ENCODE peak calls at places on chromosome 6, in nine cellular contexts. D is aorta; W is left ventricle myocardium inferior; U is small intestine; S is PC-3; R is ascending aorta; B is astrocyte; I is mucosa of descending colon; E is CD8-positive, alpha-beta memory T cell. N is an unnamed sample.

GRCh38 chr6:80098392-80098791 is 8.1 kb upstream of the BCKDHB start:
- DNase-seq in B (no peak), I (no peak), D (no peak), E (no peak), U (no peak), S (no peak), R (no peak), W (no peak), N (no peak)

GRCh38 chr6:170535002-170535401 is 18.1 kb downstream of the PSMB1 start:
- DNase-seq in U (peak; percentile 89), S (no peak), E (no peak), W (no peak), I (no peak), R (no peak), B (no peak), D (no peak), N (no peak)

GRCh38 chr6:128672023-128672422 is 151.6 kb upstream of the PTPRK start:
- DNase-seq in W (no peak), E (no peak), S (no peak), D (no peak), B (no peak), U (no peak), I (no peak), R (no peak), N (no peak)

GRCh38 chr6:152223622-152224021 is 413.5 kb downstream of the SYNE1 start:
- DNase-seq in S (no peak), I (no peak), W (no peak), U (no peak), R (no peak), D (no peak), E (no peak), B (no peak), N (no peak)

GRCh38 chr6:79334674-79335073 is 100.2 kb upstream of the HMGN3 start:
- DNase-seq in R (no peak), B (no peak), I (no peak), D (no peak), U (no peak), S (no peak), W (no peak), E (no peak), N (peak; percentile 83)

GRCh38 chr6:157831018-157831369 is 7.9 kb downstream of the SNX9 start:
- DNase-seq in D (no peak), R (no peak), B (no peak), E (no peak), I (no peak), U (no peak), W (no peak), S (no peak), N (no peak)

GRCh38 chr6:137111296-137112066 is 62.0 kb downstream of the IL22RA2 start:
- DNase-seq in S (no peak), U (no peak), W (no peak), B (no peak), D (no peak), E (no peak), R (no peak), I (no peak), N (peak; percentile 16)

GRCh38 chr6:166616261-166617226 is 10.5 kb downstream of the RPS6KA2 start:
- DNase-seq in S (no peak), R (peak; percentile 53), I (no peak), W (no peak), B (no peak), D (no peak), U (no peak), E (no peak), N (no peak)

GRCh38 chr6:143810745-143811144 is 32.4 kb upstream of the LTV1 start:
- DNase-seq in B (no peak), U (no peak), R (no peak), E (no peak), S (no peak), W (no peak), I (no peak), D (no peak), N (no peak)

GRCh38 chr6:42259841-42260395 is 42.3 kb upstream of the MRPS10 start:
- DNase-seq in U (no peak), S (no peak), W (no peak), R (no peak), E (no peak), D (no peak), B (no peak), I (no peak), N (no peak)

GRCh38 chr6:76578746-76579145 is 506.3 kb upstream of the IMPG1 start:
- DNase-seq in S (no peak), R (no peak), B (no peak), I (no peak), U (no peak), W (no peak), D (no peak), E (no peak), N (no peak)

GRCh38 chr6:159201336-159201735 is 32.1 kb downstream of the FNDC1 start:
- DNase-seq in I (no peak), R (no peak), S (no peak), B (no peak), D (no peak), U (no peak), W (no peak), E (no peak), N (no peak)

GRCh38 chr6:33248932-33249731 is 22.5 kb downstream of the VPS52 start:
- DNase-seq in I (peak; percentile 99), R (peak; percentile 99), S (peak; percentile 98), E (peak; percentile 96), W (peak; percentile 97), B (peak; percentile 98), D (peak; percentile 98), U (peak; percentile 100), N (peak; percentile 99)

GRCh38 chr6:47278545-47278944 is 31.2 kb downstream of the TNFRSF21 start:
- DNase-seq in W (no peak), R (no peak), I (no peak), S (no peak), E (no peak), D (no peak), B (no peak), U (peak; percentile 59), N (no peak)

GRCh38 chr6:47275640-47276039 is 34.1 kb downstream of the TNFRSF21 start:
- DNase-seq in S (no peak), U (no peak), B (no peak), E (no peak), R (no peak), D (no peak), I (no peak), W (no peak), N (peak; percentile 55)

GRCh38 chr6:47276377-47276776 is 33.3 kb downstream of the TNFRSF21 start:
- DNase-seq in E (no peak), B (no peak), I (no peak), W (no peak), R (no peak), U (peak; percentile 35), S (no peak), D (no peak), N (no peak)

DNA sequence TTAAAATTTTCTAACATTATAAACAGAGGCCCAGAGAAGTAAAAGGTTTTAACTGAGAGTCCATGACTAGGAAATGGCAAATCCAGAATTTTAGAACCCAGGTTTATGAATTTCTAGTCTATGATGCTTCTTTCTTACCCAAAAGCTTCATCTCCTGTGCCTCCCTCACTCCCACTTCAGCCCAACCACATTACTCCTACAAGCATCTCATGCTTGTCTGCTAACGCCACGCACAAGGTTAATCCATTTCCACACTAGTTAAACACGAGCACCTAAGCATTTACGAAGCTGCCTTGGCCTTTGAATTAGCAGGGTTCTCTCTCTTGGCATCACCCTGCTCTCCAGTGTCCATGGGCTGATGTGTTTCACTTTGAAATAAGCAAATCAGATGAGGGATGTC is 32.0 kb downstream of the TNFRSF21 start:
- DNase-seq in S (no peak), D (no peak), U (no peak), R (no peak), I (no peak), W (no peak), E (no peak), B (no peak), N (no peak)
- H3K36me3 ChIP-seq in S (peaks cover 59% of the 10 kb centered on the region), D (no peaks in the 10 kb centered on the region), U (no peaks in the 10 kb centered on the region), R (no peaks in the 10 kb centered on the region), I (no peaks in the 10 kb centered on the region), W (no peaks in the 10 kb centered on the region), E (no peaks in the 10 kb centered on the region), B (peaks cover 3% of the 10 kb centered on the region), N (peaks cover 13% of the 10 kb centered on the region)

GRCh38 chr6:112128208-112128607 is 40.8 kb downstream of the FAM229B start:
- DNase-seq in U (no peak), D (no peak), W (no peak), I (no peak), E (no peak), S (no peak), R (no peak), B (no peak), N (no peak)
- H3K36me3 ChIP-seq in U (no peaks in the 10 kb centered on the region), D (no peaks in the 10 kb centered on the region), W (peaks cover 100% of the 10 kb centered on the region), I (no peaks in the 10 kb centered on the region), E (no peaks in the 10 kb centered on the region), S (no peaks in the 10 kb centered on the region), R (peaks cover 6% of the 10 kb centered on the region), B (peaks cover 17% of the 10 kb centered on the region), N (no peaks in the 10 kb centered on the region)

GRCh38 chr6:44105993-44106740 is 21.1 kb downstream of the MRPL14 start:
- DNase-seq in R (no peak), W (no peak), S (no peak), E (no peak), B (no peak), D (no peak), U (no peak), I (no peak), N (no peak)
- H3K36me3 ChIP-seq in R (peaks cover 34% of the 10 kb centered on the region), W (peaks cover 5% of the 10 kb centered on the region), S (peaks cover 57% of the 10 kb centered on the region), E (peaks cover 31% of the 10 kb centered on the region), B (peaks cover 17% of the 10 kb centered on the region), D (no peaks in the 10 kb centered on the region), U (peaks cover 8% of the 10 kb centered on the region), I (no peaks in the 10 kb centered on the region), N (peaks cover 35% of the 10 kb centered on the region)

GRCh38 chr6:18432180-18432579 is 45.0 kb downstream of the RNF144B start:
- DNase-seq in E (no peak), D (no peak), R (no peak), U (no peak), W (no peak), S (peak; percentile 12), B (peak; percentile 70), I (no peak), N (peak; percentile 89)
- H3K36me3 ChIP-seq in E (no peaks in the 10 kb centered on the region), D (no peaks in the 10 kb centered on the region), R (no peaks in the 10 kb centered on the region), U (no peaks in the 10 kb centered on the region), W (peaks cover 7% of the 10 kb centered on the region), S (no peaks in the 10 kb centered on the region), B (no peaks in the 10 kb centered on the region), I (no peaks in the 10 kb centered on the region), N (peaks cover 8% of the 10 kb centered on the region)

DNA sequence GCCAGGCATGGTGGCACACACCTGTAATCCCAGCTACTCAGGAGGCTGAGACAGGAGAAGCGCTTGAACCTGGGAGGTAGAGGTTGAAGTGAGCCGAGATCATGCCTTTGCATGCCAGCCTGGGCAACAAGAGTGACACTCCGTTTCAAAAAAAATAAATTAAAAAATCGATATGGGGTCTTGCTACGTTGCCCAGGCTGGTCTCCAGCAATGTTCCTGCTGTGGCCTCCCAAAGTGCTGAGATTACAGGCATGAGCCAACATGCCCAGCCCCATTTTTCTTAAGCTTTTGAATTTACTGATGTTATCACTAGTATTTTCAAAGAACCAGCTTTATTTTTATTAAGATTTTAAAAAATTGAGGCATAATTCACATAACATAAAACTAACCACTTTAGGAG is 23.6 kb downstream of the POLR1C start:
- DNase-seq in W (no peak), D (no peak), E (no peak), I (no peak), S (no peak), B (no peak), R (no peak), U (no peak), N (no peak)
- H3K36me3 ChIP-seq in W (peaks cover 80% of the 10 kb centered on the region), D (no peaks in the 10 kb centered on the region), E (peaks cover 3% of the 10 kb centered on the region), I (no peaks in the 10 kb centered on the region), S (peaks cover 41% of the 10 kb centered on the region), B (peaks cover 28% of the 10 kb centered on the region), R (peaks cover 54% of the 10 kb centered on the region), U (peaks cover 3% of the 10 kb centered on the region), N (peaks cover 9% of the 10 kb centered on the region)

N was measured in bronchial epithelial cell.